ENCODE peak calls at places on chromosomes 6 and 20, in six cellular contexts. F, U, I, V, A and X are unnamed samples.

GRCh38 chr6:117919775-117920492 is 12.9 kb downstream of the SLC35F1 start:
- DNase-seq in I (no peak), A (peak; percentile 17), V (no peak), U (peak; percentile 6), F (no peak), X (peak; percentile 90)

GRCh38 chr6:84774174-84775158 is 10.1 kb upstream of the TBX18 start:
- DNase-seq in A (peak; percentile 79), V (no peak), F (peak; percentile 51), I (no peak), U (peak; percentile 85), X (peak; percentile 80)

GRCh38 chr6:16118825-16119224 is 10.1 kb upstream of the MYLIP start:
- DNase-seq in U (no peak), V (no peak), I (no peak), A (no peak), F (no peak), X (no peak)

GRCh38 chr20:41078329-41078728 is 49.7 kb downstream of the TOP1 start:
- DNase-seq in F (peak; percentile 79), U (peak; percentile 67), V (no peak), I (peak; percentile 71), A (peak; percentile 30), X (peak; percentile 48)

GRCh38 chr6:14068133-14068532 is 49.4 kb upstream of the CD83 start:
- DNase-seq in V (no peak), F (no peak), A (no peak), I (peak; percentile 96), U (peak; percentile 86), X (no peak)

GRCh38 chr20:43490038-43490437 is 17.5 kb upstream of the L3MBTL1 start:
- DNase-seq in I (no peak), F (no peak), U (no peak), A (no peak), V (no peak), X (no peak)

GRCh38 chr6:87914637-87915395 is 132.8 kb upstream of the SPACA1 start:
- DNase-seq in U (peak; percentile 32), F (peak; percentile 39), A (no peak), I (peak; percentile 3), V (no peak), X (no peak)

GRCh38 chr6:102407886-102408741 is 1014.6 kb downstream of the GRIK2 start:
- DNase-seq in V (no peak), A (no peak), I (peak; percentile 36), F (no peak), U (no peak), X (no peak)

GRCh38 chr6:125014157-125014957 is 52.1 kb downstream of the RNF217 start:
- DNase-seq in V (no peak), I (no peak), U (peak; percentile 56), A (no peak), F (no peak), X (no peak)

GRCh38 chr6:111841822-111842221 is 31.4 kb downstream of the FYN start:
- DNase-seq in U (no peak), A (no peak), I (no peak), V (no peak), F (no peak), X (no peak)

GRCh38 chr20:43925786-43926185 is 11.1 kb downstream of the TOX2 start:
- DNase-seq in I (peak; percentile 52), F (no peak), A (peak; percentile 67), U (peak; percentile 63), V (no peak), X (no peak)

GRCh38 chr20:56245761-56246160 is 2.8 kb upstream of the MC3R start:
- DNase-seq in A (no peak), U (peak; percentile 21), V (no peak), I (peak; percentile 38), F (peak; percentile 38), X (no peak)

GRCh38 chr6:10591411-10592160 is 70.4 kb downstream of the GCNT2 start:
- DNase-seq in A (no peak), F (no peak), I (no peak), V (no peak), U (no peak), X (no peak)

GRCh38 chr6:10597499-10598001 is 76.4 kb downstream of the GCNT2 start:
- DNase-seq in F (no peak), I (no peak), A (no peak), V (no peak), U (no peak), X (no peak)

GRCh38 chr6:10598084-10598960 is 77.2 kb downstream of the GCNT2 start:
- DNase-seq in F (no peak), U (no peak), A (peak; percentile 46), V (no peak), I (peak; percentile 13), X (no peak)

GRCh38 chr6:10599046-10599445 is 77.9 kb downstream of the GCNT2 start:
- DNase-seq in I (no peak), V (no peak), F (no peak), U (no peak), A (no peak), X (no peak)

DNA sequence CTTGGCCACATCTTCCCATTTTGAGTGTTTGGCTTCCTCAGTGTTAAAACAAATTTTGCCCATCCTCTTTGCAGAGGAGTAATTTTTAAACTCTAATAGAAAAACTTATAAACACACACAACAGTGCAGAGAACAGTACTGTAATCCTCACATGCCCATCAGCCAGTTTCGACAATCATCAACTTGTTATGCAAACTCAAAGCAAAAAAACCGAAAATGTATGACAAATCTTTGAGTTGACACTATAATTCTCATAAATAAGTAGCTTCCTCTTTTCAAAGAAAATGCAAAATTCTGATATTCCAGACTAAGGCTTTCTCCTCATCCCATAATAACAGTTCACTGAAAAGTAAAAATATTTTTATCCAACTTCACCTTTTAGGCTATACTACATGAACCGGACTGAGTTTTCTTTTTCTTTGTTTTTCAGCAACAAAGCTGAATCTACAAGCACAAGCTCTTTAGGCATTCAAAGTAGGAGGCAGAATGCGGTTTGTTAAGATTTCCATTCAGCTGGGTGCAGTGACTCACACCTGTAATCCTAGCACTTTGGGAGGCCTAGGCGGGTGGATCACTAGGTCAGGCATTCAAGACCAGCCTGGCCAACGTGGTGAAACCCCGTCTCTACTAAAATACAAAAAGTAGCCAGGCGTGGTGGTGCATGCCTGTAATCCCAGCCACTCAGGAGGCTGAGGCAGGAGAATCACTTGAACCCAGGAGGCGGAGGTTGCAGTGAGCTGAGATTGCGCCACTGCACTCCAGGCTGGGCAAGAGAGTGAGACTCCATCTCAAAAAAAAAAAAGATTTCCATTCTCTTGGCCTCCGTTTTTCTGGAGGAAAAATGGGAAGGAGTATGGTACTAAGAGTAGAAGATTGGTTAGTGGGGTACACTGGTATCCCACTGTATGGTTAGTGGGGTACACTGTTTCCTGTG is 74.8 kb downstream of the GCNT2 start:
- DNase-seq in F (peak; percentile 10), I (peak; percentile 72), U (no peak), V (no peak), A (no peak), X (no peak)
- H3K9ac ChIP-seq in F (no peak overlapping the region), I (no peak overlapping the region), U (no peak overlapping the region), V (no peak overlapping the region), A (no peak overlapping the region), X (no peak overlapping the region)

DNA sequence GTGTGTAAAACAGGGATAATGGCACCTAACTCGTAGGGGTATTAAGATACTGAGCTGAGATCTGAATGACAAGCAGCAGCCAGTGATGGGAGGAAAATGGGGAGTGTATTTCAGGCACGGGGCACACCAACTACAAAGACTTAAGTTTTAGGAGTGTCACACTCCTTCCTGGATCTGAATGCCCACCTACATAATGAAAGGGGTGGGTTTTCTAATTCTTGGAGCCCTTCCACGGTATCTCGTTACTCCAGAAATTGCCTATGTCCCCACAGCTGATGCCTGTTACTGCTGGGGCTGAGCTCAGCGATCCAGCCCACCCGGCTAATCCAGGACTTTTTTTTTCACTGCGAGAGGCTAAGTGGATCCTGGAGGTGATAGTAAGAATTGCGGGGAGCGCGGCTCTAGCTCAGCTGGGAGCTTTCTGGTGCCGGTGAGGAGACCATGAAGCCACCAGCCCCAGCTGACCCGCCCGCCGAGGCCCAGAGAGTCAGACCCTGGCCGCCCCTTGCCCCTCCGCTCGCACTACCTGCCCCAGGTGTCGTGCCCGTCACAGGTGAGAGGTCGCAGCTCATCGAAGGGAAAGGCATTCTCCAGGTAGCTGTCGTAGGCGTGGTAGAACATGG is 726 bp downstream of the EDEM2 start:
- DNase-seq in A (peak; percentile 71), I (peak; percentile 47), V (no peak), U (peak; percentile 70), F (peak; percentile 11), X (peak; percentile 65)
- TF ChIP-seq EZH2phosphoT487 in A (no peak), I (no peak), V (no peak), U (no peak), F (no peak), X (no peak)

DNA sequence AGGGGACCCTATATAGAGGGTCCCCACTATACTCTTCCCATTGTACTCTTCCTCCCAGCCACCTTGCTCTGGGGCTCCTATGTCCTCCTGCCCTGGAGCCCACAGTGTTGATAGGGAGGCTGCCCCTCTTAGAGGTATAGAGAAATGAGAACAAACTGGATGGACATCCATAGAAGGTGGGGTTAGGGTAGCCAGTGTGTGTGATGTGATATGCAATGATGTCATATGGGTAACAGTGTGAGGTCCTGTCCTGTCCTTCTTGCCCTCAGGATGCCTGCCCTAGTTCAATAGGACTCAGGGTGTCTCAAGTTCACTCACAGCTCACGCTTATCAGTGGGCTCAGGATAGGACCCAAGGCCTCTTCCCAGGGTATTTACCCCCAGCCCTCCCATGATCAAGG is 435 bp downstream of the PTCRA start:
- DNase-seq in I (no peak), A (no peak), F (no peak), V (no peak), U (no peak), X (no peak)
- H3K27ac ChIP-seq in I (no peak overlapping the region), A (no peak overlapping the region), F (no peak overlapping the region), V (no peak overlapping the region), U (no peak overlapping the region), X (no peak overlapping the region)

DNA sequence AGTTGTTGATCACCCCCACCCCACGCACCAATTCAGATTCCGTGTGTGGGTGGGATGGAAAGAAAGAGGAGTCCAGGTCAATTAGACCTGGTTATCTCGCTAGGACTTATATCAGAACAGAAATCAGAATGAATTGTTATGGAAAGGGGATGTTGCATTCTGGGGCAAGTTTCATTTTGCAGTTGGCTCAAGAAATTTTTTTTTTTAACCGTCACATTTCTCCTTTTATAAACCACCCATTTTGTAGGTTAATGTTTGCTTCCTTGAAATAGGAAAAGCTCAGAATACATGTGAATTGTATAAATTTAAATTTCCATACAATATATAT is 46.9 kb upstream of the SUPT3H start:
- DNase-seq in V (no peak), F (peak; percentile 36), I (no peak), U (no peak), A (no peak), X (no peak)
- H3K9ac ChIP-seq in V (no peak overlapping the region), F (peak overlapping the region; percentile 100), I (peak overlapping the region; percentile 91), U (no peak overlapping the region), A (peak overlapping the region; percentile 78), X (no peak overlapping the region)